ENCODE peak calls at places on chromosomes 3 and 15, in ten cellular contexts. G, X, T, B, Z, P, S, M, U and W are unnamed samples.

GRCh38 chr3:4006288-4006687 is 207.1 kb downstream of the LRRN1 start:
- DNase-seq in Z (no peak), S (no peak), P (no peak), G (peak), U (no peak), X (no peak), M (no peak), B (no peak), T (no peak), W (no peak)

GRCh38 chr3:66379565-66379964 is 121.3 kb downstream of the LRIG1 start:
- DNase-seq in G (no peak), T (no peak), U (no peak), Z (no peak), P (no peak), S (no peak), M (no peak), X (no peak), B (no peak), W (no peak)

GRCh38 chr15:62928996-62929350 is 113.6 kb upstream of the TPM1 start:
- DNase-seq in T (no peak), P (no peak), X (no peak), S (no peak), B (no peak), Z (no peak), U (no peak), G (peak), M (no peak), W (no peak)

GRCh38 chr3:23776352-23776891 is 29.3 kb upstream of the UBE2E1 start:
- DNase-seq in U (no peak), P (peak), S (no peak), X (no peak), G (peak), B (no peak), T (no peak), M (no peak), Z (no peak), W (no peak)

GRCh38 chr3:152574461-152575079 is 260.4 kb upstream of the P2RY1 start:
- DNase-seq in G (peak), B (no peak), S (peak), U (peak), T (no peak), M (peak), Z (peak), P (peak), X (peak), W (peak)

GRCh38 chr3:57864853-57865252 is 108.7 kb downstream of the SLMAP start:
- DNase-seq in G (peak), P (no peak), U (no peak), B (no peak), M (peak), X (peak), T (no peak), Z (no peak), S (no peak), W (no peak)

GRCh38 chr3:39780352-39780751 is 29.1 kb upstream of the MYRIP start:
- DNase-seq in U (no peak), M (no peak), S (no peak), G (no peak), P (no peak), T (no peak), X (no peak), B (no peak), Z (no peak), W (no peak)

GRCh38 chr3:67094769-67095168 is 96.7 kb downstream of the KBTBD8 start:
- DNase-seq in X (peak), T (no peak), Z (no peak), B (no peak), S (peak), U (no peak), G (no peak), M (no peak), P (no peak), W (no peak)

GRCh38 chr15:85642693-85643058 is 152.0 kb downstream of the KLHL25 start:
- DNase-seq in G (peak), S (peak), M (no peak), T (no peak), P (peak), Z (no peak), X (peak), B (no peak), U (peak), W (no peak)

GRCh38 chr3:139127101-139127500 is 82.4 kb upstream of the PRR23C start:
- DNase-seq in T (no peak), P (no peak), B (no peak), X (no peak), Z (no peak), S (no peak), M (no peak), G (no peak), U (no peak), W (no peak)

GRCh38 chr3:185549651-185550111 is 2.7 kb downstream of the LIPH start:
- DNase-seq in S (no peak), X (no peak), M (no peak), B (no peak), U (no peak), Z (peak), T (no peak), G (no peak), P (no peak), W (no peak)

GRCh38 chr3:12178091-12178820 is 19.5 kb upstream of the TIMP4 start:
- DNase-seq in T (no peak), U (peak), B (peak), Z (no peak), X (no peak), P (peak), M (no peak), G (peak), S (no peak), W (no peak)

GRCh38 chr15:81001180-81002003 is 669 bp downstream of the TLNRD1 start:
- DNase-seq in U (peak), G (no peak), X (peak), B (peak), M (peak), T (peak), S (peak), P (peak), Z (no peak), W (peak)

GRCh38 chr3:58603606-58604005 is 26.4 kb upstream of the FAM107A start:
- DNase-seq in U (no peak), M (no peak), S (no peak), T (no peak), Z (no peak), X (no peak), B (no peak), G (no peak), P (no peak), W (no peak)

GRCh38 chr3:168885028-168885427 is 778.5 kb downstream of the MECOM start:
- DNase-seq in P (no peak), G (no peak), U (no peak), X (no peak), Z (no peak), B (no peak), M (no peak), T (no peak), S (no peak), W (no peak)

GRCh38 chr15:70051948-70052633 is 45.6 kb downstream of the TLE3 start:
- DNase-seq in X (no peak), B (peak), P (no peak), M (no peak), Z (no peak), S (no peak), G (no peak), T (no peak), U (no peak), W (no peak)

GRCh38 chr15:82621970-82622369 is 25.2 kb downstream of the CPEB1 start:
- DNase-seq in T (no peak), P (no peak), S (no peak), G (no peak), X (no peak), Z (no peak), M (peak), B (no peak), U (no peak), W (no peak)

GRCh38 chr3:77158701-77159100 is 118.8 kb downstream of the ROBO2 start:
- DNase-seq in Z (no peak), T (no peak), G (no peak), M (no peak), U (no peak), S (no peak), B (no peak), X (no peak), P (no peak), W (no peak)

GRCh38 chr3:113867506-113867905 is 28.9 kb downstream of the GRAMD1C start:
- DNase-seq in M (no peak), X (no peak), S (no peak), G (no peak), T (no peak), Z (no peak), U (no peak), P (no peak), B (no peak), W (no peak)

GRCh38 chr3:71681224-71681668 is 44.0 kb downstream of the EIF4E3 start:
- DNase-seq in X (peak), M (peak), T (no peak), G (peak), S (peak), P (peak), U (peak), Z (peak), B (peak), W (peak)

GRCh38 chr3:194284351-194284750 is 66.8 kb downstream of the CPN2 start:
- DNase-seq in M (no peak), X (no peak), G (no peak), Z (no peak), B (peak), P (no peak), T (no peak), U (no peak), S (no peak), W (no peak)

GRCh38 chr3:194285024-194285858 is 65.9 kb downstream of the CPN2 start:
- DNase-seq in G (peak), B (no peak), U (no peak), Z (no peak), P (no peak), S (no peak), T (no peak), M (no peak), X (no peak), W (no peak)

GRCh38 chr3:194281766-194282165 is 69.4 kb downstream of the CPN2 start:
- DNase-seq in G (no peak), Z (no peak), M (no peak), X (no peak), S (no peak), T (no peak), P (no peak), U (no peak), B (peak), W (no peak)

GRCh38 chr3:194282436-194283122 is 68.5 kb downstream of the CPN2 start:
- DNase-seq in M (no peak), T (no peak), Z (no peak), B (peak), U (no peak), G (no peak), S (no peak), P (no peak), X (no peak), W (no peak)

DNA sequence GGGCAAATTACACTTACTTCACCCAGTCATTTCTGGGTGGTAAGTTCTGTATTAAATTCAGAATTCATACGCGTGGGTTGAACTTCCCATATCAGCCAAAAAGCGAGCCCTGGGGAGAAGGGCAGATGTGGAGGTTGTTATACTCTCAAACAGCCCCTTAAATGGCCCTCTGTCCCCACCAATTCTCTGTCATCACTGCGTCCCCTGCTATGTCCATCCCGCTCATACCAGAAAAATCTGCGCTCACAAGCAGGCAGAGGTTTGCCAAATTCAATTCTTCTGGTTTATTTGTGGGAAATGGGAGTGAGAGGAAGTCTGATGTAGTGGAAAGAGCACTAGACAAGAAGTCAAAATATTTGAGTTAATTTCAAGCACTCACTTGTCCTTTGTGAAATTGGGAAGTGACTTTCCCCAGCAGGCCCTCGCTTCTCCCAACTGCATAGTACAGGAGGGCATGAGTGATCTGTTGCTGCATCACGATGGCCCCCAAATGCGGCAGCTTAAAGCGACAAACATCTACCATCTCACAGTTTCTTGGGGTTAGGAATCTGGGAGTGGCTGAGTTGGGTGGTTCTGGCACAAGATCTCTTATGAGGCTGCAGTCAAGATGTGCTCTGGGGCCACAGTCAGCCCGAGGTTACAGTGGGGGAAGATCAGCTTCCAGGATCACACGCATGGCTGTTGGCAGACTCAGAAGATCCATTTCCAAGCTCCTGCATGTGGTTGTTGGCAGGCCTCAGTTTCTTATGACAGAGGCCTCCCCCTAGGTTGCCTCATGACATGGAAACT is 67.7 kb downstream of the CPN2 start:
- DNase-seq in S (no peak), U (no peak), X (no peak), G (no peak), T (no peak), B (peak), M (no peak), P (no peak), Z (no peak), W (no peak)
- H3K4me3 ChIP-seq in S (no peak), U (no peak), X (no peak), G (no peak), T (no peak), B (no peak), M (no peak), P (no peak), Z (no peak), W (no peak)

GRCh38 chr3:107384907-107385306 is 7.7 kb downstream of the CCDC54 start:
- DNase-seq in T (no peak), U (no peak), M (peak), X (no peak), P (no peak), B (no peak), G (no peak), S (no peak), Z (no peak), W (no peak)
- H3K4me3 ChIP-seq in T (no peak), U (no peak), M (no peak), X (no peak), P (no peak), B (no peak), G (no peak), S (no peak), Z (no peak), W (no peak)

GRCh38 chr3:141878812-141879211 is 2.4 kb downstream of the ATP1B3 start:
- DNase-seq in Z (peak), P (no peak), M (no peak), X (peak), S (peak), G (no peak), T (no peak), B (no peak), U (no peak), W (peak)
- H3K4me3 ChIP-seq in Z (peak), P (no peak), M (peak), X (peak), S (peak), G (peak), T (no peak), B (peak), U (peak), W (no peak)

GRCh38 chr3:118181274-118181673 is 853.4 kb downstream of the IGSF11 start:
- DNase-seq in G (no peak), M (no peak), U (no peak), P (no peak), T (no peak), Z (no peak), B (no peak), S (no peak), X (no peak), W (no peak)

GRCh38 chr3:118180853-118181252 is 853.8 kb downstream of the IGSF11 start:
- DNase-seq in X (no peak), S (no peak), P (no peak), M (no peak), U (no peak), Z (no peak), G (no peak), B (no peak), T (no peak), W (no peak)
- H3K4me3 ChIP-seq in X (no peak), S (no peak), P (no peak), M (no peak), U (no peak), Z (no peak), G (no peak), B (no peak), T (no peak), W (no peak)

GRCh38 chr15:57592836-57593420 is 1.2 kb downstream of the MYZAP start:
- DNase-seq in P (no peak), M (no peak), S (no peak), X (no peak), T (no peak), Z (no peak), U (no peak), G (no peak), B (no peak), W (no peak)
- H3K4me3 ChIP-seq in P (no peak), M (no peak), S (peak), X (peak), T (no peak), Z (no peak), U (peak), G (no peak), B (peak), W (no peak)

GRCh38 chr15:43255376-43255775 is 11.4 kb downstream of the TGM5 start:
- DNase-seq in P (no peak), S (no peak), T (no peak), U (no peak), B (no peak), G (no peak), X (no peak), Z (no peak), M (no peak), W (no peak)

GRCh38 chr15:43256341-43256740 is 10.4 kb downstream of the TGM5 start:
- DNase-seq in X (no peak), Z (no peak), M (no peak), B (no peak), U (no peak), S (no peak), P (no peak), T (no peak), G (no peak), W (no peak)

GRCh38 chr15:43251185-43251862 is 15.4 kb downstream of the TGM5 start:
- DNase-seq in X (no peak), B (no peak), U (no peak), P (no peak), G (no peak), S (no peak), M (no peak), T (no peak), Z (no peak), W (no peak)

GRCh38 chr15:43251863-43252241 is 14.9 kb downstream of the TGM5 start:
- DNase-seq in Z (no peak), M (no peak), P (no peak), T (no peak), X (no peak), U (no peak), G (no peak), S (no peak), B (no peak), W (no peak)

GRCh38 chr15:43253431-43254403 is 13.0 kb downstream of the TGM5 start:
- DNase-seq in B (no peak), M (no peak), T (no peak), X (no peak), S (no peak), U (no peak), G (peak), Z (no peak), P (no peak), W (no peak)
- H3K4me3 ChIP-seq in B (no peak), M (no peak), T (no peak), X (no peak), S (no peak), U (no peak), G (no peak), Z (no peak), P (no peak), W (no peak)

GRCh38 chr3:176172430-176172954 is 1024.8 kb downstream of the TBL1XR1 start:
- DNase-seq in S (no peak), G (no peak), T (no peak), P (no peak), U (no peak), M (peak), B (no peak), Z (no peak), X (no peak), W (no peak)
- H3K4me3 ChIP-seq in S (no peak), G (no peak), T (no peak), P (no peak), U (no peak), M (no peak), B (no peak), Z (no peak), X (no peak), W (no peak)

DNA sequence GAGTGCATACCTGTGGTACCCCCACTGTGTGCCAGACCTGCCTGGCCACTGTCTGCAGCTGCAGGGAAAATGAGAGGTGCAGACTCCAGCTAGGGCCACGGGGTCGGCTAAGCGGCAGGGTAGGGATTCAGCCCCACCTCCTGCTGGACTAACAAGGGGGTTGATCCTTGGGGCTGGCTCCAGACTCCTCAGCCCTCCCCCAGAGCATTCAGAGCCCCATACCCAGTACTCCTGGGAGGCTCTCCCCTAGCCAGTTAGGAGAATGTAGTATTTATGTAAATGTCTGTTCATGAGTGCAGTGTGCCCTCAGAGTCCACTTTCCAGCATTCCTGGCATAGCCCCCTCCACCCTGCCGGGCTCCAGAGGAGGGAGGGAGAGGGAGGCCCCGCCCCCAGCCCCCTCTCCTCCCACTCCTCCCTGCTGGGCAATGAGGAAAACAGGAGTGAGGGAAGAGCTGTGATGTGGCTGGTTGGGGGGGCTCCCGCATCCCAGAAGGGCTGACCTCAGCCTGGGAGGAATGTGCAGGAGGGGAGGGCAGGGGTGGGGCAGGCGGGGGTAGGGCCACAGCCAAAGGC is 4.5 kb upstream of the SEMA3B start:
- DNase-seq in M (no peak), G (peak), Z (no peak), X (peak), U (no peak), T (no peak), B (peak), P (peak), S (peak), W (peak)
- H3K4me3 ChIP-seq in M (peak), G (no peak), Z (no peak), X (no peak), U (peak), T (no peak), B (peak), P (no peak), S (no peak), W (no peak)